ENCODE peak calls at places on chromosomes 4 and X, in eight cellular contexts. J is stomach, O is lower leg skin, B is heart left ventricle, S is IMR-90, Z is A549, K is Peyer's patch, R is ovary. T is an unnamed sample.

GRCh38 chr4:48575964-48576363 is 85.9 kb downstream of the ZAR1 start:
- DNase-seq in J (no peak), R (no peak), B (no peak), K (no peak), Z (no peak), O (no peak), S (peak; percentile 75), T (no peak)

GRCh38 chr4:94507708-94508107 is 56.0 kb downstream of the PDLIM5 start:
- DNase-seq in J (no peak), O (peak; percentile 80), R (no peak), B (peak; percentile 41), Z (peak; percentile 81), S (peak; percentile 93), K (no peak), T (no peak)

GRCh38 chr4:168784786-168785461 is 225.1 kb downstream of the CBR4 start:
- DNase-seq in O (no peak), B (no peak), K (no peak), S (no peak), Z (peak; percentile 13), R (no peak), J (peak; percentile 61), T (no peak)

GRCh38 chr4:8640816-8641215 is 48.3 kb downstream of the CPZ start:
- DNase-seq in K (no peak), S (no peak), J (no peak), R (no peak), Z (no peak), O (no peak), B (peak; percentile 5), T (no peak)

GRCh38 chr4:189845145-189845846 is 95.4 kb upstream of the FRG1 start:
- DNase-seq in R (no peak), Z (no peak), S (peak; percentile 1), K (no peak), J (no peak), O (no peak), B (no peak), T (no peak)

GRCh38 chr4:48698029-48698901 is 81.8 kb downstream of the FRYL start:
- DNase-seq in Z (peak; percentile 64), B (peak; percentile 69), K (no peak), S (peak; percentile 85), R (no peak), J (peak; percentile 69), O (peak; percentile 72), T (peak; percentile 92)

GRCh38 chr4:72641611-72642010 is 72.6 kb upstream of the ADAMTS3 start:
- DNase-seq in R (no peak), O (no peak), B (no peak), J (no peak), Z (no peak), K (no peak), S (no peak), T (no peak)

GRCh38 chrX:129984196-129984962 is 1.9 kb downstream of the BCORL1 start:
- DNase-seq in K (peak; percentile 30), O (no peak), Z (peak; percentile 23), B (peak; percentile 43), J (no peak), S (no peak), R (peak; percentile 52), T (peak; percentile 55)

GRCh38 chrX:51361251-51361650 is 28.6 kb downstream of the NUDT10 start:
- DNase-seq in R (no peak), Z (no peak), O (no peak), J (no peak), B (no peak), K (no peak), S (no peak), T (no peak)

GRCh38 chrX:53714580-53715335 is 28.2 kb upstream of the HUWE1 start:
- DNase-seq in R (no peak), J (peak; percentile 66), S (peak; percentile 57), O (peak; percentile 15), B (no peak), Z (no peak), K (peak; percentile 38), T (no peak)

GRCh38 chrX:153649178-153649914 is 2.3 kb downstream of the DUSP9 start:
- DNase-seq in B (peak; percentile 39), S (no peak), Z (peak; percentile 57), J (no peak), R (peak; percentile 16), O (no peak), K (peak; percentile 20), T (peak; percentile 48)

GRCh38 chrX:14936561-14936960 is 63.3 kb downstream of the MOSPD2 start:
- DNase-seq in B (no peak), Z (peak; percentile 44), K (no peak), R (no peak), O (no peak), S (peak; percentile 81), J (no peak), T (no peak)

GRCh38 chrX:122622800-122623199 is 561.3 kb upstream of the GRIA3 start:
- DNase-seq in B (no peak), J (no peak), Z (no peak), O (no peak), S (no peak), R (no peak), K (no peak), T (no peak)

GRCh38 chr4:7186516-7187296 is 5.6 kb upstream of the SORCS2 start:
- DNase-seq in S (no peak), R (peak; percentile 15), O (no peak), K (no peak), J (no peak), B (no peak), Z (no peak), T (no peak)

GRCh38 chr4:26001816-26002215 is 87.8 kb downstream of the SMIM20 start:
- DNase-seq in B (no peak), K (no peak), S (no peak), Z (no peak), R (no peak), O (no peak), J (no peak), T (no peak)

DNA sequence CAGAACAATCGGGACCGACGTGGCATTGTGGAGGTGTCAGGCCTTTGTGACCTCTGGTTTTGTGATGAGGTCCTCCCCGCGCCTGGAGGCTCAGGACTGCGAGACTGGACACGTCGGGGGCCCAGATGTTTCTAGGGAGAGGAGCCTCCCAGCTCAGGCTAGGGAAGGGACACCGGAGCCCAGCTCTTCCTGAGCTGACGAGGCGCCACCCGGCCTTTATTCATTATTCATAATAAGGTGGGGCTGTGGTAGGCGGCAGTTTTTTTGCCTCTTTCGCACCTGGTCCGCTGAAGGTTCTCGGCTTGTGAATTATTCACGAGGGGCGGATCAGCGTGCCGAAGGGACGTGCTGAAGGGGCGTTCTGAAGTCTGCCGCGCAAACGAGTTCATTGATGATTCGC is 2.3 kb upstream of the UBA1 start:
- DNase-seq in R (no peak), K (peak; percentile 47), J (peak; percentile 47), B (no peak), S (no peak), Z (no peak), O (no peak), T (peak; percentile 42)
- TF ChIP-seq POLR2A in R (no peak), K (no peak), J (no peak), B (no peak), S (no peak), Z (no peak), O (no peak), T (no peak)

DNA sequence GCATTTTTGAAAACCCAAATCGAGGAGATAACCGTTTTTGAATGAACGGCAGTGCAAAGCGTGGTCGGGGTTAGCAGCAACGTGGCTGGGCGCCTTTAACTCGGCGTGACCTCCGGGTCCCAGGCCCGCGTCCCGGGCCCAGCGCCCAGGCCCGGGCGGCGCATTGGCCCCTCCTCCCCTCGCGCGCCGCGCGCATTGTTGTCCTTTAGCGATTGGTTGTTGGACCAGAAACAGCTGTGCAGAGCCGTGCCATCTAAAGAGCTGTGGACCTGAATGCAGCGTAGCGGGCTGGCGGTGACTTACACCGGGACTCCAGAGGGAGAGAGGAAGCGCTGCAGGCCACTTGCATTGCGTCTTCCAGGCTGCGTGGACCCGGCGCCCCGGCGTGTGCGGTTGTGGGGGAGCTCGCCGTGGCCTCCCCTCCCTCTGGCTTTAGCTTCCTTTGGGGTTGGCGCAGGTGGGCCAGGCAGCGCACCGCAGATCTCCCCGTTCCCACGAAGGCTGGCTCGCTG is at the start of gene STOX2:
- DNase-seq in K (no peak), O (peak; percentile 53), Z (peak; percentile 71), B (peak; percentile 92), R (peak; percentile 76), J (peak; percentile 88), S (peak; percentile 55), T (peak; percentile 9)
- TF ChIP-seq POLR2A in K (no peak), O (no peak), Z (peak; percentile 68), B (peak; percentile 85), R (no peak), J (no peak), S (no peak), T (no peak)

GRCh38 chr4:53380221-53380620 is 2.8 kb downstream of the FIP1L1 start:
- DNase-seq in K (no peak), S (peak; percentile 33), B (no peak), J (no peak), Z (no peak), O (no peak), R (no peak), T (no peak)

GRCh38 chr4:53374777-53375258 is 2.6 kb upstream of the FIP1L1 start:
- DNase-seq in K (no peak), S (no peak), O (no peak), Z (no peak), J (no peak), B (no peak), R (no peak), T (no peak)

GRCh38 chr4:53378171-53378482 is 686 bp downstream of the FIP1L1 start:
- DNase-seq in J (no peak), Z (no peak), B (no peak), K (no peak), R (no peak), O (no peak), S (no peak), T (no peak)

GRCh38 chr4:53376900-53377299 is 541 bp upstream of the FIP1L1 start:
- DNase-seq in S (no peak), R (no peak), J (no peak), K (no peak), O (no peak), B (no peak), Z (no peak), T (no peak)

GRCh38 chr4:53377319-53378170 is at the start of gene FIP1L1:
- DNase-seq in R (peak; percentile 97), Z (peak; percentile 89), S (peak; percentile 87), J (peak; percentile 98), K (peak; percentile 94), B (peak; percentile 96), O (peak; percentile 93), T (peak; percentile 96)
- TF ChIP-seq POLR2A in R (peak; percentile 84), Z (peak; percentile 78), S (peak; percentile 74), J (peak; percentile 19), K (peak; percentile 52), B (peak; percentile 77), O (peak; percentile 13), T (peak; percentile 87)

DNA sequence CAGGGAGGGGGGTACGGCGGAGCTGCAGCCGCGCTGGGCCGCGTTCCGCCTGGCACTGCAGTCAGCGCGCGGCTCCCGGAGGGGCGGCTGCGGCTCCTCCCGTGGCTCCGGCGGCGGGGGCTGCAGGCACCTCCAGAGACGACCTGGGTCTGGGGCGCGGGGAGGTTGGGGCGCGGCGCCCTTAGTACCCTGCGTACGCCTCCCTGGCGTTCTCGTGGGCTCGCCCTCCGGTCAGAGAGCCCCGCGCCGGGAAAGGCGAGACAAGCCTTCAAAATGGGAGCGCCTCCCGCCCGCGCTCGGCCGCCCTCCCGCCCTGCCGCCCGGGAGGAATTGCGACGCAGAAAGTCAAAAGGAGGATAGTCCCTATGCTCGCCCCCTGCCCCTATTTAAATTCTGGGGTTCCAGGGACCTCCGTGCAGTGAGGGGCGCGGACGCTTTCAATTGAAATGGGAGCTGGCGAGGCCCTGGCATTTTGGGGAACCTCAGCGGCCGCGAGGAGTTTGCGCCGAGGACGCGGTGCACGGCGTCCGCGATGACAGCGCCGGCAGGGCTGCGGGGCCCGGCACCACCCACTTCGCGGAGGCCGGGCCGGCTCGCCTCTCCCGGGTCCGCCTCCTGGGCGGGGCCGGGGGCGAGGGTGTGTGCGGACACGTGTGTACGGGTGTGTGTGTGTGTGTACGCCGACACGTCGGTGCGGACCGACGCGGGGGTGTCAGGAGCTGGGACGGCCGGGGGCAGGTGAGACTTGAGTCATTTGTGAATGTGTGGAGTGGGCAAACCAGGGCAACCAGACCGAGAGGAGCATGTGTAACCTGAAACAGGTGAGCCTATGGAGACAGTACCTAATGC is 544 bp downstream of the HERC3 start:
- DNase-seq in R (peak; percentile 76), B (peak; percentile 85), O (peak; percentile 85), S (peak; percentile 68), J (peak; percentile 84), Z (peak; percentile 58), K (peak; percentile 78), T (peak; percentile 87)
- TF ChIP-seq POLR2A in R (peak; percentile 23), B (peak; percentile 66), O (no peak), S (no peak), J (no peak), Z (no peak), K (peak; percentile 82), T (peak; percentile 57)